ENCODE peak calls at places on chromosome 6, in five cellular contexts. One of them, this sample, is unnamed. For H3K36me3 and H3K4me1, the result is how much of the 10 kb centered on the place peaks cover.

GRCh38 chr6:72579865-72580264 is 42.0 kb upstream of the KCNQ5 start:
- DNase-seq in left lung: no peak
- DNase-seq in psoas muscle: no peak
- DNase-seq in vagina: no peak
- DNase-seq in gastrocnemius medialis: no peak
- DNase-seq in this sample: no peak

GRCh38 chr6:159038914-159039884 is 5.6 kb downstream of the TAGAP start:
- DNase-seq in left lung: no peak
- DNase-seq in psoas muscle: no peak
- DNase-seq in gastrocnemius medialis: no peak
- DNase-seq in vagina: no peak
- DNase-seq in this sample: no peak

GRCh38 chr6:43181942-43182860 is at the start of gene CUL9:
- DNase-seq in gastrocnemius medialis: peak
- DNase-seq in vagina: no peak
- DNase-seq in left lung: peak
- DNase-seq in psoas muscle: peak
- DNase-seq in this sample: peak

GRCh38 chr6:111199935-111200822 is 112.9 kb downstream of the SLC16A10 start:
- DNase-seq in psoas muscle: no peak
- DNase-seq in gastrocnemius medialis: no peak
- DNase-seq in left lung: no peak
- DNase-seq in vagina: no peak
- DNase-seq in this sample: no peak

GRCh38 chr6:31575335-31575901 is at the start of gene TNF:
- DNase-seq in psoas muscle: peak
- DNase-seq in vagina: no peak
- DNase-seq in gastrocnemius medialis: no peak
- DNase-seq in left lung: peak
- DNase-seq in this sample: no peak

GRCh38 chr6:148304976-148305375 is 37.7 kb upstream of the SASH1 start:
- DNase-seq in vagina: no peak
- DNase-seq in left lung: no peak
- DNase-seq in gastrocnemius medialis: no peak
- DNase-seq in psoas muscle: no peak
- DNase-seq in this sample: no peak

GRCh38 chr6:27892596-27893058 is 19.6 kb downstream of the OR2B2 start:
- DNase-seq in gastrocnemius medialis: no peak
- DNase-seq in left lung: no peak
- DNase-seq in vagina: no peak
- DNase-seq in psoas muscle: no peak
- DNase-seq in this sample: no peak

GRCh38 chr6:37459981-37460800 is 27.2 kb downstream of the CMTR1 start:
- DNase-seq in left lung: no peak
- DNase-seq in vagina: no peak
- DNase-seq in gastrocnemius medialis: no peak
- DNase-seq in psoas muscle: no peak
- DNase-seq in this sample: no peak

GRCh38 chr6:21431526-21431925 is 162.0 kb upstream of the SOX4 start:
- DNase-seq in left lung: no peak
- DNase-seq in gastrocnemius medialis: no peak
- DNase-seq in psoas muscle: no peak
- DNase-seq in vagina: no peak
- DNase-seq in this sample: no peak

GRCh38 chr6:169722362-169723199 is 1.7 kb downstream of the PHF10 start:
- DNase-seq in gastrocnemius medialis: no peak
- DNase-seq in left lung: peak
- DNase-seq in vagina: no peak
- DNase-seq in psoas muscle: peak
- DNase-seq in this sample: peak

DNA sequence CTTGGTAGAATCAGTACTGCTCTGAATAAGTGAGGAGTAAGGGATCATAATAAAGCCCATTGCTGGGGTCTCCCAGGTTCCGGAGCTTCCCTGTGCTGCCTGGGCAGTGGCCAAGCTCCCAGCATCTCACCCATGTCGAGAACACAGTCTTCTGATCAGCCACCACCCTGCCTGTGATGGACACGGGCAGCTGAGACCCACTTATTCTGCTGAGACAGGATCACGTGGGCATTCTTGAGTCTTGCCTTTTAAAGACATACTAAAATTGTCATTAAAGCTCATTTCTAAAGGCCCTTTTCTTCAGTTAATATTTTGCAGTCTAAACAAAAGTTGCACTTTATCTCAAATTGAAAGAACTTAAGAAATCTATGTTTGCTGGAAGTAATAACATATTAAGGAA is 42.7 kb upstream of the SLC22A2 start:
- DNase-seq in psoas muscle: peak
- DNase-seq in vagina: no peak
- DNase-seq in gastrocnemius medialis: peak
- DNase-seq in left lung: no peak
- DNase-seq in this sample: no peak
- H3K36me3 ChIP-seq in psoas muscle: under half
- H3K36me3 ChIP-seq in vagina: under half
- H3K36me3 ChIP-seq in gastrocnemius medialis: under half
- H3K36me3 ChIP-seq in left lung: under half
- H3K36me3 ChIP-seq in this sample: under half

GRCh38 chr6:144353871-144354314 is 68.8 kb downstream of the UTRN start:
- DNase-seq in psoas muscle: no peak
- DNase-seq in left lung: no peak
- DNase-seq in vagina: no peak
- DNase-seq in gastrocnemius medialis: no peak
- DNase-seq in this sample: no peak
- H3K4me1 ChIP-seq in psoas muscle: under half
- H3K4me1 ChIP-seq in left lung: under half
- H3K4me1 ChIP-seq in vagina: half or more
- H3K4me1 ChIP-seq in gastrocnemius medialis: under half
- H3K4me1 ChIP-seq in this sample: under half

DNA sequence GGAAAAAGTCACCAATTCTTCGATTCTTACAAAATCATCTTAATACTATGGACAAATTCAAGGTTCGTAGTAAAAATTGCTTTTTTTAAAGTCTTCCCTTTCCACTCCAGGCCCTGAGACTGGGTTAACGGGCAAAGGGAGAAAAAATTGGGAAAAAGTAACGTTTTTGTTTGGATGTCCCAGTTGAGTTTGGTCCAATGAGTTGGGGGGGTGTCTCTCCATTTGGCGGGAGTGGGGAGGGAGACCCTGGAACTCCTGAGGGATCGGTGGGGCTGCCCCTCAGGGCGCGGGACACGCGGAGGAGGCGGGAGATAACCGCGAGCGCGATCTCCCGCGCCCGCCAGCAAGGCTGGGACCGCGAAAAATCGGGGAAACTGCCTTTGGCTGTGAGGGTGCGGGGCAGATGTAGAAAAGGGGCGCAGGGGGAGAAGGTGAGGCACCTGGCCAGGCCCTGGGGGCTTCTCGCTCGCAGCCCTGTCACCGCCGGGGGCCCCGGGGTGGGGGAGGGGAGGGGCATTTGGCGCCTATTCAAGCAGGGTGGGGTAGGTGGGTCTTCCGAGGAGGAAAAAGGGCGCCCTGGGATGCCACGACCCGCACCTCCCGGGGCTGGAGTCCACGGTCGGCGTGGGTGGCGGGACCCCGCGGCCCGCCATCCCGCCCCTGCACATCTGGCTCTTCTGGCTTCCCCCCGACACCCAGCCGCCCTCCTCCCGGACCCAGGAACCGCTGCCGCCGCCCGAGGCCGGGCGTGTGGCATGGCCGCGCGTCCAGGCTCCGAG is 663 bp downstream of the FBXO5 start:
- DNase-seq in gastrocnemius medialis: no peak
- DNase-seq in vagina: no peak
- DNase-seq in left lung: no peak
- DNase-seq in psoas muscle: peak
- DNase-seq in this sample: peak
- H3K36me3 ChIP-seq in gastrocnemius medialis: under half
- H3K36me3 ChIP-seq in vagina: under half
- H3K36me3 ChIP-seq in left lung: under half
- H3K36me3 ChIP-seq in psoas muscle: under half
- H3K36me3 ChIP-seq in this sample: under half

DNA sequence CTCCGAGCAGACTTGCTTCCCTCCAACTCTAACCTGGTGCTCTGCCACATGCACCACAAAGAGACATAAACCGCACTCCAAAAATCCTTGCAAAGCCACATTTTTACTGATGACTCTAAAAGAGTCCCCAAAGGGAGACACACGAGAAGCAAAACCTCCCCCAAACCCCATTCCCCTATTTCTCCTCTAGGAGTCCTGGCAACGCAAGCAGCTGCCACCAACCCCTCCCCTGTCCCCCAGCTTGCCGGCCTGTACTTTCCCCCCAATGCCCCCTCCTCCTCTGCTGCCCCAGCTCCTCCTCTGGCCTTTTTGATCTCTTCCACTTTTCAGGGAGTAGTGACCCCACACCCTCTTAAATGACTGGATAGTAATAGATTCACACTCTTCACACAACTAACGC is 180.0 kb upstream of the ARID1B start:
- DNase-seq in vagina: no peak
- DNase-seq in gastrocnemius medialis: no peak
- DNase-seq in psoas muscle: no peak
- DNase-seq in left lung: no peak
- DNase-seq in this sample: no peak
- H3K4me1 ChIP-seq in vagina: under half
- H3K4me1 ChIP-seq in gastrocnemius medialis: under half
- H3K4me1 ChIP-seq in psoas muscle: under half
- H3K4me1 ChIP-seq in left lung: under half
- H3K4me1 ChIP-seq in this sample: under half

DNA sequence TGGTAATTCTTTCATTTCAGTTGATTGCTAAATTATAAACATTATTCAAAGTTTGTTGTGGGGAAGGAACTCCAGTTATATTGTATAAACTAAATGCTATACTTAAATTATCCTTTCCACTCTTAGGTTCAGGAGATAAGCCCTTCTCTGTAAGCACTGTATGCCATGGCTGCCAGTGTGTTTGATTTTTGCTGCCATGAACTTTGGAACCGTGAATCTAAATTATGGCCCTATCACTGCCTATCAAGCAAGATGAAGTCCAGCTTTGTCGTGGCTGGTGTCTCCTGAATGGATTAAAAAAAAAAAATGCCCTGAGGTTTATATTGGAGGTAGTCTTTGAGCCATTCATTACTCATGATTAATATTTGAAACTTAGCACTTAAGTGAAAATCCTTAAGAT is 44.7 kb downstream of the CDC5L start:
- DNase-seq in vagina: no peak
- DNase-seq in gastrocnemius medialis: no peak
- DNase-seq in psoas muscle: no peak
- DNase-seq in left lung: no peak
- DNase-seq in this sample: no peak
- H3K36me3 ChIP-seq in vagina: under half
- H3K36me3 ChIP-seq in gastrocnemius medialis: under half
- H3K36me3 ChIP-seq in psoas muscle: under half
- H3K36me3 ChIP-seq in left lung: under half
- H3K36me3 ChIP-seq in this sample: under half

This sample was measured in pancreas.